ENCODE peak calls at places on chromosome 9, in seven cellular contexts. K is choroid plexus epithelial cell; Y is RWPE2; J is CD8-positive, alpha-beta memory T cell; D is A549; T is neural progenitor cell; A is Caco-2. Z is an unnamed sample.

GRCh38 chr9:137589441-137590122 is 730 bp downstream of the ZMYND19 start:
- DNase-seq in K (peak), Y (no peak), J (no peak), D (no peak), T (peak), A (no peak), Z (no peak)

GRCh38 chr9:113581865-113582697 is 118.6 kb downstream of the RGS3 start:
- DNase-seq in K (peak), Y (no peak), J (peak), D (no peak), T (no peak), A (no peak), Z (no peak)

GRCh38 chr9:24242599-24242998 is 303.1 kb downstream of the IZUMO3 start:
- DNase-seq in K (no peak), Y (no peak), J (no peak), D (no peak), T (no peak), A (no peak), Z (no peak)

GRCh38 chr9:125169889-125170288 is 19.7 kb downstream of the PPP6C start:
- DNase-seq in K (no peak), Y (no peak), J (no peak), D (no peak), T (no peak), A (no peak), Z (no peak)

GRCh38 chr9:37903581-37903830 is 421 bp downstream of the SLC25A51 start:
- DNase-seq in K (no peak), Y (no peak), J (no peak), D (peak), T (no peak), A (peak), Z (no peak)

GRCh38 chr9:114592356-114592755 is 4.8 kb downstream of the ATP6V1G1 start:
- DNase-seq in K (peak), Y (no peak), J (peak), D (no peak), T (no peak), A (no peak), Z (no peak)

GRCh38 chr9:110089681-110090370 is 118.1 kb downstream of the C9orf152 start:
- DNase-seq in K (no peak), Y (no peak), J (no peak), D (no peak), T (no peak), A (peak), Z (peak)

GRCh38 chr9:94757158-94757557 is 30.7 kb downstream of the AOPEP start:
- DNase-seq in K (peak), Y (no peak), J (no peak), D (no peak), T (no peak), A (no peak), Z (no peak)

GRCh38 chr9:12878342-12878978 is 103.6 kb downstream of the LURAP1L start:
- DNase-seq in K (peak), Y (no peak), J (no peak), D (no peak), T (no peak), A (no peak), Z (peak)

GRCh38 chr9:134605351-134605968 is 36.1 kb upstream of the COL5A1 start:
- DNase-seq in K (no peak), Y (no peak), J (no peak), D (no peak), T (no peak), A (peak), Z (no peak)

GRCh38 chr9:117546894-117547293 is 132.0 kb upstream of the ASTN2 start:
- DNase-seq in K (no peak), Y (no peak), J (no peak), D (no peak), T (no peak), A (no peak), Z (no peak)

GRCh38 chr9:124739360-124739759 is 31.8 kb downstream of the NR6A1 start:
- DNase-seq in K (no peak), Y (no peak), J (no peak), D (no peak), T (no peak), A (no peak), Z (no peak)

GRCh38 chr9:109886617-109887016 is 106.6 kb downstream of the PALM2AKAP2 start:
- DNase-seq in K (no peak), Y (no peak), J (no peak), D (no peak), T (no peak), A (no peak), Z (no peak)

GRCh38 chr9:16561121-16561520 is 309.3 kb downstream of the BNC2 start:
- DNase-seq in K (peak), Y (no peak), J (no peak), D (no peak), T (no peak), A (no peak), Z (no peak)

GRCh38 chr9:19464764-19465570 is 56.2 kb downstream of the ACER2 start:
- DNase-seq in K (peak), Y (peak), J (peak), D (peak), T (peak), A (peak), Z (peak)

GRCh38 chr9:119332522-119332921 is 36.7 kb downstream of the BRINP1 start:
- DNase-seq in K (no peak), Y (no peak), J (no peak), D (no peak), T (no peak), A (no peak), Z (no peak)

GRCh38 chr9:21331676-21332402 is 3.4 kb downstream of the KLHL9 start:
- DNase-seq in K (no peak), Y (no peak), J (no peak), D (no peak), T (no peak), A (no peak), Z (no peak)

GRCh38 chr9:128893354-128893753 is 11.4 kb downstream of the LRRC8A start:
- DNase-seq in K (no peak), Y (no peak), J (no peak), D (no peak), T (no peak), A (no peak), Z (no peak)

GRCh38 chr9:125894566-125894965 is 147.4 kb downstream of the PBX3 start:
- DNase-seq in K (no peak), Y (no peak), J (no peak), D (no peak), T (no peak), A (no peak), Z (no peak)

GRCh38 chr9:131349522-131349880 is 44.4 kb upstream of the PRRC2B start:
- DNase-seq in K (no peak), Y (no peak), J (no peak), D (no peak), T (no peak), A (peak), Z (no peak)
- H3K4me3 ChIP-seq in K (no peak), Y (no peak), J (no peak), D (peak), T (peak), A (no peak), Z (no peak)

GRCh38 chr9:111984075-111984802 is 87.6 kb downstream of the UGCG start:
- DNase-seq in K (no peak), Y (no peak), J (no peak), D (no peak), T (no peak), A (no peak), Z (no peak)
- H3K4me3 ChIP-seq in K (no peak), Y (no peak), J (no peak), D (no peak), T (no peak), A (no peak), Z (no peak)

GRCh38 chr9:3957296-3957695 is 342.6 kb downstream of the GLIS3 start:
- DNase-seq in K (no peak), Y (no peak), J (no peak), D (no peak), T (no peak), A (no peak), Z (no peak)

GRCh38 chr9:3963266-3964019 is 336.4 kb downstream of the GLIS3 start:
- DNase-seq in K (peak), Y (no peak), J (no peak), D (peak), T (no peak), A (no peak), Z (no peak)

GRCh38 chr9:3960661-3961144 is 339.2 kb downstream of the GLIS3 start:
- DNase-seq in K (peak), Y (no peak), J (no peak), D (no peak), T (peak), A (no peak), Z (no peak)

DNA sequence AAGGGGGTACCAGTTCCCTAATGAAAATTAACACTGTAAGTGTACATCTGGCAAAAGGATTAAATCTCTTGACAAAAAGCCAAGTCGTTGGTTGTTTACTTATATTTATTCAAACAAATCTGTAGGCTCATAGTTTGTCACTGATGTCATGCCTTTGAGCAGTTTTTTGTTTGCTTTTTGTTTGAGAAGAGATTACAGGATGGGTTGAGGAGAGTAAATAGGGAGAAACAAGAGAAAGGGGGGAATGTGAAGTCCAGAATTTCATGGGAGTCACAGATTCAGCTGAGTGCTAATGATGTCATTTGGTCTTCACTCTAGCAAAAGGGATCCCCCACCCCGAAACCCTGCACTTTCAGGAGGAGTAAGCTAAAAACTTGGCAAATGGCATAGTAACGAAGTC is 337.4 kb downstream of the GLIS3 start:
- DNase-seq in K (peak), Y (no peak), J (no peak), D (peak), T (no peak), A (no peak), Z (peak)
- H3K4me3 ChIP-seq in K (no peak), Y (no peak), J (no peak), D (no peak), T (no peak), A (no peak), Z (no peak)

GRCh38 chr9:89177401-89178161 is 1.0 kb downstream of the SHC3 start:
- DNase-seq in K (peak), Y (no peak), J (no peak), D (no peak), T (peak), A (no peak), Z (no peak)
- H3K4me3 ChIP-seq in K (peak), Y (peak), J (no peak), D (peak), T (peak), A (no peak), Z (peak)

GRCh38 chr9:130407916-130408659 is 36.7 kb upstream of the ASS1 start:
- DNase-seq in K (no peak), Y (no peak), J (no peak), D (no peak), T (no peak), A (no peak), Z (peak)
- H3K4me3 ChIP-seq in K (no peak), Y (no peak), J (no peak), D (no peak), T (no peak), A (no peak), Z (no peak)

DNA sequence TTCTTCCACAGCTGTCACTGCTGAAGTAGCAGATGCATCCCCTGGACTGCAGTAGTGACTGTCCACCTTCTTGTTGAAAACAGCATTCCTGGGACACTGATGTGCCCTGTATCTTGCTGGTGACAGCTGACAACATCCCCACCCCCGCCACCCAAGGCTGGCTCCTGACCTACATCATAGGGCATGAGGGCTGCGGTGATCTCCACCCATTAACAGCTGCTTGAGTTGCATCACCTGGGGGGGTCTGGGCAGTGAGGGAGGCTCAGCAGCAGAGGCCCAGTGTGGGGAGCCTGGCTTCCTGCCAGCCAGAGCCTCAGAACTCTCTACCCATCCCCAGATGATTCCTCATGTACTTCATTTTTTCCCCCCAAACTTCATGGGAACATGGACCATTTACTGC is 4.1 kb downstream of the PRUNE2 start:
- DNase-seq in K (no peak), Y (no peak), J (no peak), D (no peak), T (no peak), A (no peak), Z (no peak)
- H3K4me3 ChIP-seq in K (no peak), Y (no peak), J (no peak), D (no peak), T (no peak), A (no peak), Z (no peak)

GRCh38 chr9:127568971-127569818 is 42.9 kb upstream of the STXBP1 start:
- DNase-seq in K (peak), Y (peak), J (peak), D (peak), T (peak), A (peak), Z (peak)

GRCh38 chr9:127569819-127570401 is 42.2 kb upstream of the STXBP1 start:
- DNase-seq in K (no peak), Y (no peak), J (no peak), D (no peak), T (no peak), A (no peak), Z (peak)

GRCh38 chr9:127567898-127568617 is 44.0 kb upstream of the STXBP1 start:
- DNase-seq in K (no peak), Y (no peak), J (no peak), D (no peak), T (peak), A (peak), Z (no peak)

GRCh38 chr9:127567119-127567897 is 44.8 kb upstream of the STXBP1 start:
- DNase-seq in K (no peak), Y (no peak), J (no peak), D (no peak), T (peak), A (peak), Z (peak)

DNA sequence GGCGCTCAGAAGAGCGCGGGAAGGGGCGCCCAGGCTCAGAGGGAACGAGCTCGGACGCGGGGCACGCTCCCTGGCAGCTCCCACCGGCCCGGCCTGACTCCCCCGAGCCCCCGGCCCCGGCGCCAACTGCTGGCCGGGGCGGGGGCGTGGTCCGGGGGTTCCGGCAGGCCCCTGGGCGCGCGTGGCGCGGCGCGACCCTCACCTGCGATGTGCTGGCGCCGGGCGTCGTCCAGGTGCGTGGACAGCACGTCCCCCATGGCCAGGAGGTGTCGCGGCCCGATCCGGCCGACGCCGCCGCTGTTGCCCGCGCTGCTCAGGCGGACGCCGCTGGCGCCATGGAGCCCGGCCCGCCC is 43.5 kb upstream of the STXBP1 start:
- DNase-seq in K (no peak), Y (no peak), J (no peak), D (no peak), T (no peak), A (no peak), Z (no peak)
- H3K4me3 ChIP-seq in K (peak), Y (peak), J (peak), D (peak), T (peak), A (peak), Z (peak)

GRCh38 chr9:96133296-96134010 is 168.5 kb downstream of the HSD17B3 start:
- DNase-seq in K (no peak), Y (no peak), J (no peak), D (no peak), T (no peak), A (no peak), Z (no peak)
- H3K4me3 ChIP-seq in K (no peak), Y (no peak), J (no peak), D (no peak), T (no peak), A (no peak), Z (no peak)

Z was measured in PC-9.